ENCODE peak calls at places on chromosomes 7 and 10, in four cellular contexts. One of them, this sample, is unnamed.

GRCh38 chr7:108613147-108613948 is 43.7 kb downstream of the DNAJB9 start:
- DNase-seq in AG08395: peak
- DNase-seq in stimulated activated CD4-positive, alpha-beta T cell treated with anti-CD3 and anti-CD28 coated beads, Interleukin-1b, Interleukin-23, amount 100 ng/mL, for 1 hour: no peak
- DNase-seq in activated T-cell treated with anti-CD3 and anti-CD28 coated beads for 24 hours: no peak
- DNase-seq in this sample: peak

GRCh38 chr7:56079450-56080185 is 13.1 kb downstream of the PHKG1 start:
- DNase-seq in AG08395: peak
- DNase-seq in stimulated activated CD4-positive, alpha-beta T cell treated with anti-CD3 and anti-CD28 coated beads, Interleukin-1b, Interleukin-23, amount 100 ng/mL, for 1 hour: no peak
- DNase-seq in activated T-cell treated with anti-CD3 and anti-CD28 coated beads for 24 hours: no peak
- DNase-seq in this sample: peak

GRCh38 chr7:29996321-29996720 is 6.7 kb upstream of the SCRN1 start:
- DNase-seq in AG08395: no peak
- DNase-seq in stimulated activated CD4-positive, alpha-beta T cell treated with anti-CD3 and anti-CD28 coated beads, Interleukin-1b, Interleukin-23, amount 100 ng/mL, for 1 hour: no peak
- DNase-seq in activated T-cell treated with anti-CD3 and anti-CD28 coated beads for 24 hours: no peak
- DNase-seq in this sample: no peak

GRCh38 chr10:124465777-124466488 is 4.3 kb downstream of the LHPP start:
- DNase-seq in AG08395: no peak
- DNase-seq in stimulated activated CD4-positive, alpha-beta T cell treated with anti-CD3 and anti-CD28 coated beads, Interleukin-1b, Interleukin-23, amount 100 ng/mL, for 1 hour: no peak
- DNase-seq in activated T-cell treated with anti-CD3 and anti-CD28 coated beads for 24 hours: no peak
- DNase-seq in this sample: no peak

GRCh38 chr10:77274046-77274795 is 363.4 kb downstream of the KCNMA1 start:
- DNase-seq in AG08395: no peak
- DNase-seq in stimulated activated CD4-positive, alpha-beta T cell treated with anti-CD3 and anti-CD28 coated beads, Interleukin-1b, Interleukin-23, amount 100 ng/mL, for 1 hour: no peak
- DNase-seq in activated T-cell treated with anti-CD3 and anti-CD28 coated beads for 24 hours: no peak
- DNase-seq in this sample: no peak

GRCh38 chr7:75711634-75712494 is 26.9 kb downstream of the HIP1 start:
- DNase-seq in AG08395: peak
- DNase-seq in stimulated activated CD4-positive, alpha-beta T cell treated with anti-CD3 and anti-CD28 coated beads, Interleukin-1b, Interleukin-23, amount 100 ng/mL, for 1 hour: no peak
- DNase-seq in activated T-cell treated with anti-CD3 and anti-CD28 coated beads for 24 hours: no peak
- DNase-seq in this sample: no peak

GRCh38 chr7:76198202-76198601 is 3.5 kb upstream of the SRRM3 start:
- DNase-seq in AG08395: no peak
- DNase-seq in stimulated activated CD4-positive, alpha-beta T cell treated with anti-CD3 and anti-CD28 coated beads, Interleukin-1b, Interleukin-23, amount 100 ng/mL, for 1 hour: no peak
- DNase-seq in activated T-cell treated with anti-CD3 and anti-CD28 coated beads for 24 hours: no peak
- DNase-seq in this sample: no peak

GRCh38 chr10:70518695-70519094 is 40.1 kb downstream of the PALD1 start:
- DNase-seq in AG08395: peak
- DNase-seq in stimulated activated CD4-positive, alpha-beta T cell treated with anti-CD3 and anti-CD28 coated beads, Interleukin-1b, Interleukin-23, amount 100 ng/mL, for 1 hour: no peak
- DNase-seq in activated T-cell treated with anti-CD3 and anti-CD28 coated beads for 24 hours: no peak
- DNase-seq in this sample: no peak

GRCh38 chr7:11726251-11727155 is 105.5 kb downstream of the THSD7A start:
- DNase-seq in AG08395: peak
- DNase-seq in stimulated activated CD4-positive, alpha-beta T cell treated with anti-CD3 and anti-CD28 coated beads, Interleukin-1b, Interleukin-23, amount 100 ng/mL, for 1 hour: no peak
- DNase-seq in activated T-cell treated with anti-CD3 and anti-CD28 coated beads for 24 hours: no peak
- DNase-seq in this sample: no peak

GRCh38 chr7:42099837-42100508 is 137.0 kb downstream of the GLI3 start:
- DNase-seq in AG08395: no peak
- DNase-seq in stimulated activated CD4-positive, alpha-beta T cell treated with anti-CD3 and anti-CD28 coated beads, Interleukin-1b, Interleukin-23, amount 100 ng/mL, for 1 hour: no peak
- DNase-seq in activated T-cell treated with anti-CD3 and anti-CD28 coated beads for 24 hours: no peak
- DNase-seq in this sample: no peak

GRCh38 chr7:141369422-141369821 is 181.8 kb upstream of the AGK start:
- DNase-seq in AG08395: no peak
- DNase-seq in stimulated activated CD4-positive, alpha-beta T cell treated with anti-CD3 and anti-CD28 coated beads, Interleukin-1b, Interleukin-23, amount 100 ng/mL, for 1 hour: no peak
- DNase-seq in activated T-cell treated with anti-CD3 and anti-CD28 coated beads for 24 hours: no peak
- DNase-seq in this sample: peak

GRCh38 chr10:80664071-80664680 is 126.5 kb downstream of the SH2D4B start:
- DNase-seq in AG08395: peak
- DNase-seq in stimulated activated CD4-positive, alpha-beta T cell treated with anti-CD3 and anti-CD28 coated beads, Interleukin-1b, Interleukin-23, amount 100 ng/mL, for 1 hour: peak
- DNase-seq in activated T-cell treated with anti-CD3 and anti-CD28 coated beads for 24 hours: peak
- DNase-seq in this sample: peak

GRCh38 chr7:99976626-99977025 is 795 bp upstream of the AZGP1 start:
- DNase-seq in AG08395: no peak
- DNase-seq in stimulated activated CD4-positive, alpha-beta T cell treated with anti-CD3 and anti-CD28 coated beads, Interleukin-1b, Interleukin-23, amount 100 ng/mL, for 1 hour: no peak
- DNase-seq in activated T-cell treated with anti-CD3 and anti-CD28 coated beads for 24 hours: no peak
- DNase-seq in this sample: no peak

GRCh38 chr10:21249435-21249834 is 276.0 kb downstream of the SKIDA1 start:
- DNase-seq in AG08395: no peak
- DNase-seq in stimulated activated CD4-positive, alpha-beta T cell treated with anti-CD3 and anti-CD28 coated beads, Interleukin-1b, Interleukin-23, amount 100 ng/mL, for 1 hour: no peak
- DNase-seq in activated T-cell treated with anti-CD3 and anti-CD28 coated beads for 24 hours: no peak
- DNase-seq in this sample: no peak

GRCh38 chr10:33015798-33016547 is 57.9 kb upstream of the ITGB1 start:
- DNase-seq in AG08395: peak
- DNase-seq in stimulated activated CD4-positive, alpha-beta T cell treated with anti-CD3 and anti-CD28 coated beads, Interleukin-1b, Interleukin-23, amount 100 ng/mL, for 1 hour: no peak
- DNase-seq in activated T-cell treated with anti-CD3 and anti-CD28 coated beads for 24 hours: no peak
- DNase-seq in this sample: no peak

GRCh38 chr10:80382989-80383388 is 25.4 kb upstream of the PRXL2A start:
- DNase-seq in AG08395: peak
- DNase-seq in stimulated activated CD4-positive, alpha-beta T cell treated with anti-CD3 and anti-CD28 coated beads, Interleukin-1b, Interleukin-23, amount 100 ng/mL, for 1 hour: no peak
- DNase-seq in activated T-cell treated with anti-CD3 and anti-CD28 coated beads for 24 hours: no peak
- DNase-seq in this sample: peak

GRCh38 chr7:111678986-111679385 is 116.7 kb upstream of the IMMP2L start:
- DNase-seq in AG08395: no peak
- DNase-seq in stimulated activated CD4-positive, alpha-beta T cell treated with anti-CD3 and anti-CD28 coated beads, Interleukin-1b, Interleukin-23, amount 100 ng/mL, for 1 hour: no peak
- DNase-seq in activated T-cell treated with anti-CD3 and anti-CD28 coated beads for 24 hours: no peak
- DNase-seq in this sample: no peak

GRCh38 chr7:44634839-44635591 is 28.6 kb downstream of the OGDH start:
- DNase-seq in AG08395: no peak
- DNase-seq in stimulated activated CD4-positive, alpha-beta T cell treated with anti-CD3 and anti-CD28 coated beads, Interleukin-1b, Interleukin-23, amount 100 ng/mL, for 1 hour: no peak
- DNase-seq in activated T-cell treated with anti-CD3 and anti-CD28 coated beads for 24 hours: no peak
- DNase-seq in this sample: peak

GRCh38 chr7:52992479-52993195 is 42.8 kb upstream of the POM121L12 start:
- DNase-seq in AG08395: no peak
- DNase-seq in stimulated activated CD4-positive, alpha-beta T cell treated with anti-CD3 and anti-CD28 coated beads, Interleukin-1b, Interleukin-23, amount 100 ng/mL, for 1 hour: no peak
- DNase-seq in activated T-cell treated with anti-CD3 and anti-CD28 coated beads for 24 hours: no peak
- DNase-seq in this sample: no peak

GRCh38 chr10:28883741-28884443 is 206.6 kb downstream of the BAMBI start:
- DNase-seq in AG08395: no peak
- DNase-seq in stimulated activated CD4-positive, alpha-beta T cell treated with anti-CD3 and anti-CD28 coated beads, Interleukin-1b, Interleukin-23, amount 100 ng/mL, for 1 hour: no peak
- DNase-seq in activated T-cell treated with anti-CD3 and anti-CD28 coated beads for 24 hours: no peak
- DNase-seq in this sample: no peak

GRCh38 chr7:51455948-51456347 is 139.3 kb upstream of the COBL start:
- DNase-seq in AG08395: no peak
- DNase-seq in stimulated activated CD4-positive, alpha-beta T cell treated with anti-CD3 and anti-CD28 coated beads, Interleukin-1b, Interleukin-23, amount 100 ng/mL, for 1 hour: no peak
- DNase-seq in activated T-cell treated with anti-CD3 and anti-CD28 coated beads for 24 hours: no peak
- DNase-seq in this sample: no peak

GRCh38 chr10:34576789-34577188 is 238.3 kb downstream of the PARD3 start:
- DNase-seq in AG08395: no peak
- DNase-seq in stimulated activated CD4-positive, alpha-beta T cell treated with anti-CD3 and anti-CD28 coated beads, Interleukin-1b, Interleukin-23, amount 100 ng/mL, for 1 hour: no peak
- DNase-seq in activated T-cell treated with anti-CD3 and anti-CD28 coated beads for 24 hours: no peak
- DNase-seq in this sample: no peak

GRCh38 chr7:151981223-151981622 is 25.0 kb downstream of the GALNTL5 start:
- DNase-seq in AG08395: no peak
- DNase-seq in stimulated activated CD4-positive, alpha-beta T cell treated with anti-CD3 and anti-CD28 coated beads, Interleukin-1b, Interleukin-23, amount 100 ng/mL, for 1 hour: no peak
- DNase-seq in activated T-cell treated with anti-CD3 and anti-CD28 coated beads for 24 hours: no peak
- DNase-seq in this sample: no peak

GRCh38 chr10:28449382-28449781 is 83.5 kb upstream of the WAC start:
- DNase-seq in AG08395: no peak
- DNase-seq in stimulated activated CD4-positive, alpha-beta T cell treated with anti-CD3 and anti-CD28 coated beads, Interleukin-1b, Interleukin-23, amount 100 ng/mL, for 1 hour: no peak
- DNase-seq in activated T-cell treated with anti-CD3 and anti-CD28 coated beads for 24 hours: no peak
- DNase-seq in this sample: no peak

GRCh38 chr10:21604651-21605050 is 70.6 kb downstream of the MLLT10 start:
- DNase-seq in AG08395: no peak
- DNase-seq in stimulated activated CD4-positive, alpha-beta T cell treated with anti-CD3 and anti-CD28 coated beads, Interleukin-1b, Interleukin-23, amount 100 ng/mL, for 1 hour: no peak
- DNase-seq in activated T-cell treated with anti-CD3 and anti-CD28 coated beads for 24 hours: no peak
- DNase-seq in this sample: no peak

GRCh38 chr7:84251183-84251845 is 56.7 kb upstream of the SEMA3A start:
- DNase-seq in AG08395: peak
- DNase-seq in stimulated activated CD4-positive, alpha-beta T cell treated with anti-CD3 and anti-CD28 coated beads, Interleukin-1b, Interleukin-23, amount 100 ng/mL, for 1 hour: no peak
- DNase-seq in activated T-cell treated with anti-CD3 and anti-CD28 coated beads for 24 hours: no peak
- DNase-seq in this sample: no peak

GRCh38 chr7:33986456-33986855 is 81.1 kb downstream of the BMPER start:
- DNase-seq in AG08395: no peak
- DNase-seq in stimulated activated CD4-positive, alpha-beta T cell treated with anti-CD3 and anti-CD28 coated beads, Interleukin-1b, Interleukin-23, amount 100 ng/mL, for 1 hour: no peak
- DNase-seq in activated T-cell treated with anti-CD3 and anti-CD28 coated beads for 24 hours: no peak
- DNase-seq in this sample: no peak

GRCh38 chr7:5077740-5078139 is 32.1 kb downstream of the RBAK start:
- DNase-seq in AG08395: no peak
- DNase-seq in stimulated activated CD4-positive, alpha-beta T cell treated with anti-CD3 and anti-CD28 coated beads, Interleukin-1b, Interleukin-23, amount 100 ng/mL, for 1 hour: no peak
- DNase-seq in activated T-cell treated with anti-CD3 and anti-CD28 coated beads for 24 hours: no peak
- DNase-seq in this sample: peak

GRCh38 chr7:73827568-73828106 is 3.2 kb upstream of the CLDN4 start:
- DNase-seq in AG08395: no peak
- DNase-seq in stimulated activated CD4-positive, alpha-beta T cell treated with anti-CD3 and anti-CD28 coated beads, Interleukin-1b, Interleukin-23, amount 100 ng/mL, for 1 hour: no peak
- DNase-seq in activated T-cell treated with anti-CD3 and anti-CD28 coated beads for 24 hours: no peak
- DNase-seq in this sample: no peak

GRCh38 chr10:4240641-4241197 is 455.7 kb upstream of the KLF6 start:
- DNase-seq in AG08395: peak
- DNase-seq in stimulated activated CD4-positive, alpha-beta T cell treated with anti-CD3 and anti-CD28 coated beads, Interleukin-1b, Interleukin-23, amount 100 ng/mL, for 1 hour: no peak
- DNase-seq in activated T-cell treated with anti-CD3 and anti-CD28 coated beads for 24 hours: no peak
- DNase-seq in this sample: no peak

GRCh38 chr10:86003201-86003621 is 363.4 kb downstream of the GRID1 start:
- DNase-seq in AG08395: no peak
- DNase-seq in stimulated activated CD4-positive, alpha-beta T cell treated with anti-CD3 and anti-CD28 coated beads, Interleukin-1b, Interleukin-23, amount 100 ng/mL, for 1 hour: no peak
- DNase-seq in activated T-cell treated with anti-CD3 and anti-CD28 coated beads for 24 hours: no peak
- DNase-seq in this sample: no peak

GRCh38 chr7:89661876-89662275 is 492.4 kb upstream of the STEAP1 start:
- DNase-seq in AG08395: no peak
- DNase-seq in stimulated activated CD4-positive, alpha-beta T cell treated with anti-CD3 and anti-CD28 coated beads, Interleukin-1b, Interleukin-23, amount 100 ng/mL, for 1 hour: no peak
- DNase-seq in activated T-cell treated with anti-CD3 and anti-CD28 coated beads for 24 hours: no peak
- DNase-seq in this sample: no peak

GRCh38 chr7:158098125-158099030 is 489.2 kb downstream of the PTPRN2 start:
- DNase-seq in AG08395: no peak
- DNase-seq in stimulated activated CD4-positive, alpha-beta T cell treated with anti-CD3 and anti-CD28 coated beads, Interleukin-1b, Interleukin-23, amount 100 ng/mL, for 1 hour: no peak
- DNase-seq in activated T-cell treated with anti-CD3 and anti-CD28 coated beads for 24 hours: no peak
- DNase-seq in this sample: no peak

GRCh38 chr7:66682350-66683093 is 53.8 kb downstream of the KCTD7 start:
- DNase-seq in AG08395: peak
- DNase-seq in stimulated activated CD4-positive, alpha-beta T cell treated with anti-CD3 and anti-CD28 coated beads, Interleukin-1b, Interleukin-23, amount 100 ng/mL, for 1 hour: no peak
- DNase-seq in activated T-cell treated with anti-CD3 and anti-CD28 coated beads for 24 hours: no peak
- DNase-seq in this sample: no peak

GRCh38 chr10:104031631-104032030 is 54.0 kb downstream of the COL17A1 start:
- DNase-seq in AG08395: no peak
- DNase-seq in stimulated activated CD4-positive, alpha-beta T cell treated with anti-CD3 and anti-CD28 coated beads, Interleukin-1b, Interleukin-23, amount 100 ng/mL, for 1 hour: no peak
- DNase-seq in activated T-cell treated with anti-CD3 and anti-CD28 coated beads for 24 hours: no peak
- DNase-seq in this sample: no peak

GRCh38 chr7:101818699-101819071 is 1.3 kb downstream of the CUX1 start:
- DNase-seq in AG08395: no peak
- DNase-seq in stimulated activated CD4-positive, alpha-beta T cell treated with anti-CD3 and anti-CD28 coated beads, Interleukin-1b, Interleukin-23, amount 100 ng/mL, for 1 hour: no peak
- DNase-seq in activated T-cell treated with anti-CD3 and anti-CD28 coated beads for 24 hours: no peak
- DNase-seq in this sample: no peak

GRCh38 chr10:124162774-124163354 is 69.5 kb upstream of the CHST15 start:
- DNase-seq in AG08395: no peak
- DNase-seq in stimulated activated CD4-positive, alpha-beta T cell treated with anti-CD3 and anti-CD28 coated beads, Interleukin-1b, Interleukin-23, amount 100 ng/mL, for 1 hour: no peak
- DNase-seq in activated T-cell treated with anti-CD3 and anti-CD28 coated beads for 24 hours: no peak
- DNase-seq in this sample: no peak

GRCh38 chr10:114638874-114639625 is 19.0 kb downstream of the ABLIM1 start:
- DNase-seq in AG08395: peak
- DNase-seq in stimulated activated CD4-positive, alpha-beta T cell treated with anti-CD3 and anti-CD28 coated beads, Interleukin-1b, Interleukin-23, amount 100 ng/mL, for 1 hour: no peak
- DNase-seq in activated T-cell treated with anti-CD3 and anti-CD28 coated beads for 24 hours: no peak
- DNase-seq in this sample: no peak

GRCh38 chr10:79180619-79181221 is 112.0 kb downstream of the ZMIZ1 start:
- DNase-seq in AG08395: no peak
- DNase-seq in stimulated activated CD4-positive, alpha-beta T cell treated with anti-CD3 and anti-CD28 coated beads, Interleukin-1b, Interleukin-23, amount 100 ng/mL, for 1 hour: no peak
- DNase-seq in activated T-cell treated with anti-CD3 and anti-CD28 coated beads for 24 hours: no peak
- DNase-seq in this sample: no peak

This sample was measured in pons.